ENCODE peak calls at places on chromosomes 5 and 9, in six cellular contexts. A is effector memory CD8-positive, alpha-beta T cell; L is naive thymus-derived CD8-positive, alpha-beta T cell; W is HepG2; X is mucosa of descending colon; S is left lobe of liver. H is an unnamed sample.

GRCh38 chr5:96344678-96345612 is 88.1 kb downstream of the PCSK1 start:
- ATAC-seq in A (peak), L (peak), W (peak), X (peak), S (peak), H (peak)

GRCh38 chr5:65749956-65750355 is 28.0 kb downstream of the NLN start:
- ATAC-seq in A (no peak), L (no peak), W (peak), X (no peak), S (peak), H (no peak)

GRCh38 chr9:101705135-101705661 is 33.2 kb downstream of the GRIN3A start:
- ATAC-seq in A (no peak), L (peak), W (no peak), X (peak), S (peak), H (peak)

GRCh38 chr9:32344551-32345182 is 39.8 kb upstream of the ACO1 start:
- ATAC-seq in A (no peak), L (no peak), W (peak), X (peak), S (peak), H (no peak)

GRCh38 chr5:56525117-56525516 is 290.2 kb upstream of the MAP3K1 start:
- ATAC-seq in A (no peak), L (no peak), W (no peak), X (no peak), S (no peak), H (no peak)

GRCh38 chr9:108386859-108387384 is 468.9 kb downstream of the ACTL7B start:
- ATAC-seq in A (no peak), L (no peak), W (no peak), X (peak), S (no peak), H (no peak)

GRCh38 chr5:138803285-138803684 is 50.1 kb downstream of the CTNNA1 start:
- ATAC-seq in A (no peak), L (no peak), W (no peak), X (no peak), S (no peak), H (no peak)

GRCh38 chr5:140239461-140239860 is 63.4 kb downstream of the PFDN1 start:
- ATAC-seq in A (no peak), L (no peak), W (no peak), X (no peak), S (no peak), H (no peak)

GRCh38 chr9:91421987-91422765 is 1.5 kb downstream of the NFIL3 start:
- ATAC-seq in A (no peak), L (no peak), W (no peak), X (no peak), S (no peak), H (no peak)

GRCh38 chr5:3607541-3608147 is 12.0 kb downstream of the IRX1 start:
- ATAC-seq in A (no peak), L (no peak), W (no peak), X (no peak), S (no peak), H (no peak)

GRCh38 chr5:142527664-142528295 is 158.1 kb downstream of the FGF1 start:
- ATAC-seq in A (no peak), L (no peak), W (no peak), X (no peak), S (peak), H (no peak)

GRCh38 chr5:159263569-159263905 is 447 bp downstream of the UBLCP1 start:
- ATAC-seq in A (peak), L (peak), W (peak), X (peak), S (peak), H (peak)

GRCh38 chr9:113005777-113006176 is 6.2 kb downstream of the ZNF883 start:
- ATAC-seq in A (no peak), L (no peak), W (no peak), X (no peak), S (no peak), H (no peak)

GRCh38 chr5:1185652-1186350 is 15.6 kb upstream of the SLC6A19 start:
- ATAC-seq in A (no peak), L (no peak), W (peak), X (peak), S (peak), H (no peak)

GRCh38 chr5:177179431-177179830 is 45.9 kb downstream of the NSD1 start:
- ATAC-seq in A (no peak), L (no peak), W (no peak), X (no peak), S (no peak), H (no peak)

H was measured in stimulated activated memory B cell treated with anti-CD40 and anti-IgM and Interleukin-4, amounts not matched to agents 10 μg/mL and 1 μg/mL and 100 μg/mL, for 72 hours.